ENCODE peak calls at places on chromosomes 1 and 21, in eight cellular contexts. H is A549, G is IMR-90, W is K562, R is H1, D is SK-N-SH, U is HCT116, I is GM12878. S is an unnamed sample.

GRCh38 chr1:232248276-232248803 is 381.6 kb downstream of the SIPA1L2 start:
- DNase-seq in R (no peak), H (no peak), I (no peak), D (peak; percentile 46), W (no peak), G (no peak), U (no peak), S (no peak)

GRCh38 chr21:15894596-15894995 is 164.8 kb downstream of the USP25 start:
- DNase-seq in W (no peak), U (no peak), H (no peak), I (no peak), G (peak; percentile 38), D (peak; percentile 9), R (no peak), S (no peak)

GRCh38 chr1:182175340-182176068 is 114.0 kb upstream of the ZNF648 start:
- DNase-seq in W (no peak), G (no peak), H (peak; percentile 19), R (no peak), D (no peak), U (no peak), I (no peak), S (peak; percentile 63)

GRCh38 chr1:1361982-1362423 is 3.6 kb upstream of the MXRA8 start:
- DNase-seq in W (no peak), U (no peak), G (peak; percentile 85), R (no peak), H (no peak), D (no peak), I (no peak), S (peak; percentile 75)

GRCh38 chr1:232891656-232892317 is 58.6 kb upstream of the NTPCR start:
- DNase-seq in U (no peak), H (no peak), G (peak; percentile 13), D (no peak), R (no peak), I (no peak), W (no peak), S (no peak)

GRCh38 chr21:46023126-46023985 is 41.8 kb downstream of the COL6A1 start:
- DNase-seq in W (no peak), R (no peak), G (no peak), D (no peak), I (no peak), H (no peak), U (no peak), S (no peak)

GRCh38 chr1:76390451-76390850 is 315.9 kb downstream of the ST6GALNAC3 start:
- DNase-seq in H (no peak), U (no peak), I (no peak), G (no peak), W (no peak), D (no peak), R (no peak), S (no peak)

GRCh38 chr1:33610864-33611455 is 138.5 kb downstream of the ZSCAN20 start:
- DNase-seq in R (no peak), I (no peak), U (no peak), D (no peak), W (no peak), H (no peak), G (no peak), S (no peak)

GRCh38 chr1:81950845-81951244 is 150.1 kb downstream of the ADGRL2 start:
- DNase-seq in H (no peak), W (no peak), U (no peak), I (no peak), G (peak; percentile 21), R (no peak), D (no peak), S (no peak)

GRCh38 chr1:212974735-212975606 is 24.6 kb downstream of the VASH2 start:
- DNase-seq in W (no peak), R (no peak), I (no peak), D (no peak), G (no peak), H (no peak), U (no peak), S (no peak)

GRCh38 chr1:145690587-145691558 is 16.3 kb downstream of the PDZK1 start:
- DNase-seq in I (peak; percentile 51), W (no peak), D (no peak), H (no peak), R (no peak), U (no peak), G (peak; percentile 82), S (peak; percentile 54)

GRCh38 chr1:207695943-207696342 is 51.0 kb downstream of the CR1L start:
- DNase-seq in W (no peak), G (no peak), U (no peak), D (no peak), I (no peak), R (no peak), H (no peak), S (no peak)

GRCh38 chr1:15945011-15945831 is 30.7 kb downstream of the ZBTB17 start:
- DNase-seq in I (no peak), R (no peak), H (no peak), U (no peak), D (no peak), W (no peak), G (no peak), S (no peak)

GRCh38 chr1:4137621-4138390 is 237.7 kb upstream of the C1orf174 start:
- DNase-seq in R (no peak), I (no peak), D (no peak), H (no peak), U (no peak), G (no peak), W (no peak), S (no peak)

GRCh38 chr1:85934531-85934930 is 222.0 kb downstream of the COL24A1 start:
- DNase-seq in R (no peak), U (no peak), W (no peak), G (peak; percentile 31), H (no peak), I (no peak), D (no peak), S (no peak)

GRCh38 chr1:93963585-93963984 is 54.4 kb upstream of the GCLM start:
- DNase-seq in R (no peak), G (no peak), W (no peak), U (no peak), I (no peak), H (peak; percentile 83), D (no peak), S (peak; percentile 54)

GRCh38 chr1:154485106-154485505 is 16.9 kb upstream of the TDRD10 start:
- DNase-seq in R (no peak), H (no peak), W (no peak), U (no peak), G (no peak), I (no peak), D (no peak), S (no peak)

GRCh38 chr1:12166834-12167492 is at the start of gene TNFRSF1B:
- DNase-seq in G (peak; percentile 29), D (peak; percentile 91), W (peak; percentile 92), R (no peak), I (no peak), U (no peak), H (no peak), S (no peak)

GRCh38 chr1:20083178-20083944 is 13.4 kb downstream of the PLA2G5 start:
- DNase-seq in W (no peak), D (no peak), U (no peak), R (no peak), G (no peak), I (no peak), H (no peak), S (no peak)

GRCh38 chr1:186272486-186272885 is 102.6 kb downstream of the TPR start:
- DNase-seq in W (no peak), U (no peak), G (no peak), R (no peak), H (no peak), D (no peak), I (no peak), S (no peak)

GRCh38 chr1:61224609-61225008 is 142.2 kb downstream of the NFIA start:
- DNase-seq in D (no peak), U (no peak), H (no peak), W (no peak), G (no peak), I (no peak), R (no peak), S (no peak)

GRCh38 chr1:168266644-168267186 is 14.0 kb upstream of the TBX19 start:
- DNase-seq in U (no peak), I (no peak), G (no peak), H (no peak), R (no peak), D (no peak), W (no peak), S (peak; percentile 3)

GRCh38 chr1:168273575-168273974 is 7.1 kb upstream of the TBX19 start:
- DNase-seq in R (no peak), D (no peak), I (no peak), W (no peak), G (no peak), H (no peak), U (no peak), S (no peak)

DNA sequence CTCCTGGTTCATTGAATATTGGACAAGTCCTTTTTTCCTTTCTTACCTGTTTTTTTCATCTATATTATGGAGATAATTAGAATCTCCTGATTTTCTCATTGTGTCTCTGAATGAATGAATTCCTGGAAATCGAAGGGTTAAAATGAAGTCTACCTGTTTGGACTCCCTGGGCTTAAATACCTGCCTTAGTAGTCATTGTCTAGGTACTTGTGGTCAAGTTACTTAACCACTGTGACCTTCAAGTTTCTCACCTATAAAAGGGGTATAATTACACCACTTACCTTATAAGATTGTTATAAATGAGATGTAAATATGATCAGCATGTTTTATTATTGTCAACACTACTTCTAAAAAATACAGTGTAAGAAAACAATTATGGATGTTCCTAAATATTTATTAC is 9.0 kb upstream of the TBX19 start:
- DNase-seq in U (peak; percentile 34), G (no peak), I (no peak), H (no peak), W (no peak), R (no peak), D (no peak), S (no peak)
- H3K9me3 ChIP-seq in U (no peaks in the 10 kb centered on the region), G (no peaks in the 10 kb centered on the region), I (peaks cover 3% of the 10 kb centered on the region), H (no peaks in the 10 kb centered on the region), W (no peaks in the 10 kb centered on the region), R (no peaks in the 10 kb centered on the region), D (no peaks in the 10 kb centered on the region), S (no peaks in the 10 kb centered on the region)

DNA sequence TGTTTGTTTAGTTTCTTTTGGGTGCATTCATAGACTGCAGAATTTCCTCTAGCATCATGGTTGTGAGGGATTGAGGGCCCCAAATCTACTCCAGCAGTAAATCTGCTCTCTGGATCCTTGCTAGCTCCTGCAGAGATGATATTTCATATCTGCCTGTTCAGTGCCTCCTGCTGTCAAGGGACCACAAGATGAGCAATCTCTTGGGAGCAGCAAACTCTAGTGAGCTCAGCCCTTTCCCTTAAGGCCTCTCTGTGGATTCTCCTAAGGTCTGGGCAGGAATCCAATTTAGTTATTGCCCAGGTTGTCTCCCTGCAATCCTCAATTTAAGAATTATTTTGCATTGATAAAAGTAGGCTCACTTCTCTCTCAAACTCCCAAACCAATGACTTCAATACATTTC is 76.9 kb downstream of the RGS18 start:
- DNase-seq in R (no peak), G (peak; percentile 49), U (no peak), H (no peak), I (no peak), D (no peak), W (peak; percentile 14), S (no peak)
- TF ChIP-seq RAD21 in R (no peak), G (no peak), U (no peak), H (no peak), I (no peak), D (no peak), W (peak; percentile 29), S (no peak)

GRCh38 chr21:33654412-33654811 is 12.1 kb downstream of the ITSN1 start:
- DNase-seq in W (no peak), R (no peak), U (no peak), D (no peak), I (no peak), H (no peak), G (no peak), S (no peak)
- H3K9me3 ChIP-seq in W (no peaks in the 10 kb centered on the region), R (no peaks in the 10 kb centered on the region), U (no peaks in the 10 kb centered on the region), D (no peaks in the 10 kb centered on the region), I (no peaks in the 10 kb centered on the region), H (no peaks in the 10 kb centered on the region), G (no peaks in the 10 kb centered on the region), S (no peaks in the 10 kb centered on the region)

GRCh38 chr1:49694251-49694827 is 329.4 kb downstream of the AGBL4 start:
- DNase-seq in D (peak; percentile 44), W (no peak), R (no peak), G (no peak), U (no peak), I (no peak), H (no peak), S (no peak)
- TF ChIP-seq RAD21 in D (peak; percentile 50), W (no peak), R (no peak), G (no peak), U (no peak), I (no peak), H (no peak), S (no peak)